ENCODE peak calls at places on chromosomes 2 and 18, in nine cellular contexts. P is CD4-positive, alpha-beta T cell; Q is Peyer's patch; U is mammary epithelial cell; J is CD4-positive, alpha-beta memory T cell; R is CD8-positive, alpha-beta memory T cell; C is H9; V is small intestine; T is RWPE1. M is an unnamed sample.

GRCh38 chr2:9217838-9218770 is 11.5 kb downstream of the ASAP2 start:
- DNase-seq in P (no peak), Q (no peak), U (peak), J (no peak), R (no peak), C (peak), V (no peak), T (no peak), M (no peak)

GRCh38 chr2:124045906-124046305 is 20.8 kb downstream of the CNTNAP5 start:
- DNase-seq in P (no peak), Q (no peak), U (no peak), J (no peak), R (no peak), C (no peak), V (no peak), T (no peak), M (no peak)

GRCh38 chr2:155815851-155816250 is 516.7 kb downstream of the NR4A2 start:
- DNase-seq in P (no peak), Q (no peak), U (peak), J (no peak), R (no peak), C (peak), V (peak), T (no peak), M (peak)

GRCh38 chr2:168220971-168221819 is 26.2 kb downstream of the STK39 start:
- DNase-seq in P (no peak), Q (no peak), U (peak), J (no peak), R (no peak), C (no peak), V (peak), T (no peak), M (no peak)

GRCh38 chr2:219527472-219527871 is 13.2 kb downstream of the ASIC4 start:
- DNase-seq in P (no peak), Q (no peak), U (no peak), J (no peak), R (no peak), C (no peak), V (no peak), T (no peak), M (no peak)

GRCh38 chr2:144683955-144684354 is 164.0 kb upstream of the ZEB2 start:
- DNase-seq in P (no peak), Q (no peak), U (no peak), J (no peak), R (no peak), C (no peak), V (no peak), T (no peak), M (no peak)

GRCh38 chr2:135052997-135053474 is 944 bp downstream of the RAB3GAP1 start:
- DNase-seq in P (no peak), Q (no peak), U (peak), J (peak), R (no peak), C (no peak), V (peak), T (no peak), M (no peak)

GRCh38 chr2:65662654-65663432 is 230.4 kb upstream of the SPRED2 start:
- DNase-seq in P (no peak), Q (no peak), U (peak), J (no peak), R (no peak), C (no peak), V (no peak), T (peak), M (peak)

GRCh38 chr2:31980674-31981356 is 30.0 kb downstream of the MEMO1 start:
- DNase-seq in P (no peak), Q (no peak), U (no peak), J (no peak), R (no peak), C (peak), V (no peak), T (peak), M (no peak)

GRCh38 chr2:73451263-73451972 is 65.8 kb downstream of the ALMS1 start:
- DNase-seq in P (no peak), Q (no peak), U (no peak), J (no peak), R (no peak), C (no peak), V (no peak), T (no peak), M (no peak)

GRCh38 chr2:188833331-188833730 is 140.8 kb upstream of the COL3A1 start:
- DNase-seq in P (no peak), Q (no peak), U (no peak), J (no peak), R (no peak), C (no peak), V (no peak), T (no peak), M (no peak)

GRCh38 chr2:17630089-17630488 is 89.6 kb downstream of the VSNL1 start:
- DNase-seq in P (no peak), Q (no peak), U (no peak), J (no peak), R (no peak), C (no peak), V (no peak), T (no peak), M (no peak)

GRCh38 chr2:37344453-37345361 is at the start of gene QPCT:
- DNase-seq in P (peak), Q (peak), U (no peak), J (peak), R (peak), C (no peak), V (peak), T (peak), M (no peak)

GRCh38 chr2:48313036-48313877 is 216.7 kb upstream of the STON1 start:
- DNase-seq in P (no peak), Q (no peak), U (no peak), J (peak), R (no peak), C (no peak), V (peak), T (no peak), M (no peak)

GRCh38 chr2:224268441-224268840 is 133.5 kb downstream of the FAM124B start:
- DNase-seq in P (no peak), Q (no peak), U (peak), J (no peak), R (no peak), C (no peak), V (peak), T (peak), M (peak)

GRCh38 chr2:238433941-238434845 is 7.5 kb downstream of the ASB1 start:
- DNase-seq in P (no peak), Q (no peak), U (peak), J (no peak), R (no peak), C (no peak), V (no peak), T (peak), M (peak)

GRCh38 chr2:189072036-189072435 is 97.9 kb downstream of the COL3A1 start:
- DNase-seq in P (no peak), Q (no peak), U (no peak), J (no peak), R (no peak), C (no peak), V (no peak), T (no peak), M (no peak)

GRCh38 chr2:6877402-6878305 is at the start of gene RSAD2:
- DNase-seq in P (peak), Q (no peak), U (peak), J (peak), R (no peak), C (no peak), V (peak), T (peak), M (peak)

GRCh38 chr18:37335337-37335736 is 230.3 kb downstream of the CELF4 start:
- DNase-seq in P (no peak), Q (no peak), U (no peak), J (no peak), R (no peak), C (peak), V (no peak), T (no peak), M (peak)

GRCh38 chr18:77061291-77061945 is 71.2 kb downstream of the MBP start:
- DNase-seq in P (no peak), Q (no peak), U (no peak), J (no peak), R (no peak), C (no peak), V (no peak), T (no peak), M (no peak)

GRCh38 chr18:77061946-77062517 is 70.6 kb downstream of the MBP start:
- DNase-seq in P (no peak), Q (peak), U (no peak), J (no peak), R (no peak), C (peak), V (no peak), T (no peak), M (no peak)

GRCh38 chr18:77065221-77065981 is 67.2 kb downstream of the MBP start:
- DNase-seq in P (no peak), Q (peak), U (peak), J (peak), R (peak), C (no peak), V (peak), T (peak), M (no peak)

GRCh38 chr18:77062518-77063003 is 70.0 kb downstream of the MBP start:
- DNase-seq in P (peak), Q (peak), U (no peak), J (peak), R (peak), C (no peak), V (peak), T (no peak), M (no peak)

GRCh38 chr18:77063256-77063655 is 69.3 kb downstream of the MBP start:
- DNase-seq in P (peak), Q (peak), U (peak), J (peak), R (peak), C (no peak), V (peak), T (peak), M (no peak)
- H3K27ac ChIP-seq in P (peak), Q (peak), U (no peak), J (peak), R (peak), C (no peak), V (peak), T (no peak), M (peak)

DNA sequence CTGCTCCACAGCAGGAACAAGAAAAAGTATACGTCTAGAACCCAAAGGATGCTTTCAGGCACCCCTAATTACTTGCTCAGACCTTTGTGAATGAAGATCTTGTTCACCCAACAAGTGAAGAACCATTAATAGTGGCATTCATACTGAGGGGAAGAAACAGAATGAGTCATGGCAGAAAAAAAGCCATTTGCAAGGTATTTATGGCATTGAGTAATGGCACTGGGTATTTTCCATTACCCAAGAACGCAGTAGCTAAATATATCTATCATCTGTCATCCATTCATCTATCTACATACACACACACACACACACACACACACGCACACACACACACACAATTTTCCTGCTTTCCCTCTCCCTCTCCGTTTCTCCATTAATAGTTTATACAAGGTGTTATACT is 56.4 kb upstream of the XIRP2 start:
- DNase-seq in P (no peak), Q (no peak), U (no peak), J (no peak), R (no peak), C (no peak), V (no peak), T (no peak), M (no peak)
- H3K27ac ChIP-seq in P (no peak), Q (no peak), U (no peak), J (no peak), R (no peak), C (no peak), V (no peak), T (no peak), M (no peak)

GRCh38 chr18:5998907-5999306 is 103.6 kb upstream of the TMEM200C start:
- DNase-seq in P (no peak), Q (no peak), U (no peak), J (no peak), R (no peak), C (no peak), V (no peak), T (no peak), M (no peak)

GRCh38 chr18:5997361-5997760 is 102.0 kb upstream of the TMEM200C start:
- DNase-seq in P (no peak), Q (no peak), U (no peak), J (no peak), R (no peak), C (no peak), V (no peak), T (no peak), M (no peak)

GRCh38 chr18:5995626-5996025 is 100.3 kb upstream of the TMEM200C start:
- DNase-seq in P (no peak), Q (no peak), U (no peak), J (no peak), R (no peak), C (peak), V (no peak), T (no peak), M (no peak)

GRCh38 chr18:6001867-6002266 is 106.5 kb upstream of the TMEM200C start:
- DNase-seq in P (no peak), Q (no peak), U (no peak), J (no peak), R (no peak), C (no peak), V (no peak), T (no peak), M (no peak)

DNA sequence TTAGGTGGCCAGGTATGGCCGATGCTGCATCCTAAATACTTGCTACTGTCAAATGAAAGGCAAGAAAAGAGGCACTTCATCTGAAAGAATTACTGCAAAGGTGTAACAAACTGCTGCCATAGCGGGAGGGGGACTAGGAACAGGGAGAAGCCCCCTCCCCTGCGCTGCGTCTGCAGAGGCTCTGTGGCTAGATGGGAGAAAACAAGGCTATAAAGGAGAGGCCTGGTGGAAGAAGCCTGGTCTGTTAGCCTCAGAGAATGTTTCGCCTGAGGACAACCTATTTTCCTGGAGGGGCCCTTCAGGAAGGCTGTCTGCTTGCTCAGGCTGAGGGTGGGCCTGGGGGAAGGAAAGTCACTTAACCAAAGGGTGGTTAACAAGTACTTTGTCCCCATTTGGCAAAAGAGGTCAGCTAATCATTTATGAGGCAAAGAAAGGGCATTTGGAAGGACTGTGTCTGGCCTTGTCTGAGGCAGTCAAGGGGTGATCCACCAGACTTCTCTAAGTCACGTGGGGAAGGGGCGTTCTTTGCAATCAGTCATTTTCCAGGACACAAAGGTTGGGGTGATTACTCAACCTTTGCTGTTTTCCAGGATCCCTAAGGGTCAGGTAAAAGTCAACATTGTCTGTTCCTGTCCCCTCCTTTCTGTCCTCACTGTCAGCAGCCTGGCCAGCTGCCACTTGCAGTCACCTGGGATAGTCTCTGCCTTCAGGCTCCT is 103.0 kb upstream of the TMEM200C start:
- DNase-seq in P (no peak), Q (no peak), U (no peak), J (no peak), R (no peak), C (no peak), V (no peak), T (no peak), M (no peak)
- H3K27ac ChIP-seq in P (no peak), Q (no peak), U (no peak), J (no peak), R (no peak), C (no peak), V (no peak), T (no peak), M (no peak)

GRCh38 chr2:142880275-142880674 is 2.8 kb downstream of the KYNU start:
- DNase-seq in P (no peak), Q (no peak), U (peak), J (no peak), R (no peak), C (no peak), V (no peak), T (no peak), M (peak)
- H3K27ac ChIP-seq in P (no peak), Q (no peak), U (peak), J (no peak), R (no peak), C (no peak), V (no peak), T (no peak), M (peak)

GRCh38 chr18:68439672-68440071 is 275.2 kb downstream of the TMX3 start:
- DNase-seq in P (no peak), Q (no peak), U (no peak), J (no peak), R (no peak), C (no peak), V (no peak), T (no peak), M (no peak)
- H3K27ac ChIP-seq in P (no peak), Q (no peak), U (no peak), J (no peak), R (no peak), C (no peak), V (no peak), T (no peak), M (no peak)

GRCh38 chr2:146633159-146633558 is 1211.7 kb upstream of the ACVR2A start:
- DNase-seq in P (no peak), Q (no peak), U (no peak), J (no peak), R (no peak), C (no peak), V (no peak), T (no peak), M (no peak)
- H3K27ac ChIP-seq in P (no peak), Q (no peak), U (no peak), J (no peak), R (no peak), C (no peak), V (no peak), T (no peak), M (peak)

DNA sequence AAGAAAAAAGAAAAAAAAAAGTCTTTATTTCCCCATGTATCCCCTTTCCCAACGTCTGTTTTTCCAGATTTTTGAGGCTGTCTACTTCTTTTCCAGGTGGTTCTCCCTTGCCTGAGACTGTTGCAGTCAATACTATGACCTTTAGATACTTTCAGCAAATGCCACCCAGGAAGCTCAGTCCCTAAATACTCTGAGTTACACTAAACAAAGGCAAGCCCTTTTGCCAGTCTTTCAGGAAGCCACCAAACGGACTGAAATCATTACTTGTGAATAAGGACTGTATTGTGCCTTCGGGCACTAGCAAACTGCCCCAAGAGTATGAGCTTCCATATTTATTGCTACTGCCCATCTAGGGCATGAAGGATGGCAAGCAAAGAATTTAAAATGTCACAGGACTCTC is 621.3 kb downstream of the SUCLG1 start:
- DNase-seq in P (no peak), Q (no peak), U (no peak), J (no peak), R (no peak), C (no peak), V (no peak), T (no peak), M (no peak)
- H3K27ac ChIP-seq in P (no peak), Q (no peak), U (no peak), J (no peak), R (no peak), C (no peak), V (no peak), T (no peak), M (no peak)

GRCh38 chr2:164781394-164781793 is 60.2 kb downstream of the COBLL1 start:
- DNase-seq in P (no peak), Q (no peak), U (no peak), J (no peak), R (no peak), C (no peak), V (no peak), T (no peak), M (no peak)

GRCh38 chr2:164782323-164782722 is 59.3 kb downstream of the COBLL1 start:
- DNase-seq in P (no peak), Q (no peak), U (peak), J (no peak), R (no peak), C (no peak), V (no peak), T (peak), M (no peak)

GRCh38 chr2:164785447-164785846 is 56.2 kb downstream of the COBLL1 start:
- DNase-seq in P (no peak), Q (no peak), U (peak), J (no peak), R (no peak), C (no peak), V (no peak), T (no peak), M (no peak)

GRCh38 chr2:164786787-164787186 is 54.8 kb downstream of the COBLL1 start:
- DNase-seq in P (no peak), Q (no peak), U (no peak), J (no peak), R (no peak), C (no peak), V (no peak), T (no peak), M (no peak)

GRCh38 chr2:164784376-164784775 is 57.2 kb downstream of the COBLL1 start:
- DNase-seq in P (no peak), Q (no peak), U (no peak), J (no peak), R (no peak), C (no peak), V (no peak), T (no peak), M (no peak)
- H3K27ac ChIP-seq in P (no peak), Q (peak), U (no peak), J (no peak), R (no peak), C (no peak), V (no peak), T (no peak), M (no peak)

M was measured in epithelial cell of prostate.